ENCODE peak calls at places on chromosomes 2 and 18, in six cellular contexts. M is foreskin fibroblast, O is progenitor cell of endocrine pancreas, V is cardiac fibroblast, K is Caco-2, R is tibial artery. S is an unnamed sample.

GRCh38 chr18:74488354-74488753 is 7.8 kb upstream of the CNDP2 start:
- DNase-seq in M (no peak), O (no peak), V (no peak), K (no peak), R (no peak), S (no peak)

GRCh38 chr2:23381084-23381483 is 3.9 kb upstream of the KLHL29 start:
- DNase-seq in M (peak), O (no peak), V (peak), K (no peak), R (peak), S (no peak)

GRCh38 chr2:178615969-178616368 is 135.7 kb downstream of the PLEKHA3 start:
- DNase-seq in M (no peak), O (no peak), V (no peak), K (no peak), R (no peak), S (no peak)

GRCh38 chr2:207561386-207562080 is 31.8 kb downstream of the CREB1 start:
- DNase-seq in M (no peak), O (no peak), V (no peak), K (no peak), R (no peak), S (no peak)

GRCh38 chr2:45315881-45316280 is 295.2 kb downstream of the SRBD1 start:
- DNase-seq in M (peak), O (no peak), V (peak), K (no peak), R (no peak), S (no peak)

GRCh38 chr18:7259482-7259881 is 28.6 kb downstream of the LRRC30 start:
- DNase-seq in M (no peak), O (no peak), V (no peak), K (no peak), R (no peak), S (no peak)

GRCh38 chr2:164015328-164016123 is 279.7 kb upstream of the FIGN start:
- DNase-seq in M (no peak), O (no peak), V (no peak), K (no peak), R (no peak), S (no peak)

GRCh38 chr2:222887124-222887523 is 26.3 kb downstream of the ACSL3 start:
- DNase-seq in M (peak), O (no peak), V (no peak), K (no peak), R (no peak), S (no peak)

GRCh38 chr2:230910546-230911135 is 14.4 kb downstream of the GPR55 start:
- DNase-seq in M (no peak), O (no peak), V (no peak), K (no peak), R (peak), S (no peak)

GRCh38 chr2:105102001-105102400 is 64.1 kb downstream of the MRPS9 start:
- DNase-seq in M (no peak), O (no peak), V (no peak), K (no peak), R (no peak), S (no peak)

GRCh38 chr2:24050041-24050655 is 607 bp downstream of the FKBP1B start:
- DNase-seq in M (peak), O (peak), V (peak), K (no peak), R (peak), S (no peak)

GRCh38 chr2:25980951-25981350 is 1.3 kb downstream of the KIF3C start:
- DNase-seq in M (no peak), O (no peak), V (no peak), K (no peak), R (no peak), S (no peak)

GRCh38 chr2:236016496-236016895 is 151.7 kb downstream of the GBX2 start:
- DNase-seq in M (no peak), O (no peak), V (no peak), K (no peak), R (no peak), S (no peak)

GRCh38 chr2:54984476-54984875 is 65.8 kb downstream of the RTN4 start:
- DNase-seq in M (no peak), O (no peak), V (no peak), K (no peak), R (no peak), S (no peak)

GRCh38 chr2:224025874-224026273 is 13.2 kb downstream of the SERPINE2 start:
- DNase-seq in M (no peak), O (no peak), V (no peak), K (no peak), R (no peak), S (no peak)

GRCh38 chr2:41909584-41909983 is 138.2 kb upstream of the PKDCC start:
- DNase-seq in M (no peak), O (no peak), V (no peak), K (no peak), R (no peak), S (no peak)

GRCh38 chr2:74503506-74504475 is 3.7 kb downstream of the PCGF1 start:
- DNase-seq in M (no peak), O (no peak), V (peak), K (no peak), R (no peak), S (no peak)

GRCh38 chr2:236776695-236777251 is 207.1 kb downstream of the ACKR3 start:
- DNase-seq in M (peak), O (no peak), V (peak), K (no peak), R (peak), S (no peak)

GRCh38 chr2:29108225-29108624 is 7.0 kb upstream of the CLIP4 start:
- DNase-seq in M (peak), O (no peak), V (peak), K (no peak), R (no peak), S (no peak)

GRCh38 chr18:32439802-32440201 is 30.9 kb downstream of the GAREM1 start:
- DNase-seq in M (no peak), O (no peak), V (no peak), K (no peak), R (no peak), S (no peak)

GRCh38 chr18:76914314-76914713 is 92.0 kb downstream of the ZNF236 start:
- DNase-seq in M (no peak), O (no peak), V (no peak), K (no peak), R (no peak), S (no peak)

GRCh38 chr18:55322176-55322735 is 265.7 kb downstream of the TCF4 start:
- DNase-seq in M (peak), O (peak), V (peak), K (peak), R (peak), S (peak)

GRCh38 chr18:55381277-55381676 is 206.7 kb downstream of the TCF4 start:
- DNase-seq in M (peak), O (no peak), V (peak), K (no peak), R (no peak), S (no peak)

GRCh38 chr2:216672996-216673395 is 22.4 kb downstream of the IGFBP5 start:
- DNase-seq in M (no peak), O (no peak), V (no peak), K (no peak), R (no peak), S (no peak)

GRCh38 chr2:191443446-191443845 is 198.2 kb downstream of the MYO1B start:
- DNase-seq in M (no peak), O (no peak), V (no peak), K (no peak), R (no peak), S (no peak)

GRCh38 chr2:192208848-192209247 is 14.1 kb upstream of the TMEFF2 start:
- DNase-seq in M (no peak), O (no peak), V (no peak), K (no peak), R (no peak), S (no peak)

GRCh38 chr2:96146151-96146880 is 1.1 kb upstream of the DUSP2 start:
- DNase-seq in M (no peak), O (no peak), V (peak), K (peak), R (peak), S (no peak)

GRCh38 chr2:160087854-160088745 is 25.7 kb upstream of the PLA2R1 start:
- DNase-seq in M (peak), O (no peak), V (peak), K (no peak), R (no peak), S (no peak)

GRCh38 chr18:75305984-75306383 is 95.4 kb downstream of the TSHZ1 start:
- DNase-seq in M (no peak), O (no peak), V (no peak), K (no peak), R (no peak), S (no peak)

GRCh38 chr2:234864518-234864917 is 87.3 kb upstream of the SH3BP4 start:
- DNase-seq in M (no peak), O (no peak), V (no peak), K (no peak), R (no peak), S (no peak)

GRCh38 chr18:57195341-57195740 is 48.5 kb downstream of the BOD1L2 start:
- DNase-seq in M (no peak), O (no peak), V (no peak), K (no peak), R (no peak), S (no peak)

GRCh38 chr2:155867564-155867963 is 465.0 kb downstream of the NR4A2 start:
- DNase-seq in M (no peak), O (no peak), V (no peak), K (no peak), R (no peak), S (no peak)

GRCh38 chr2:200773083-200773482 is 38.6 kb upstream of the BZW1 start:
- DNase-seq in M (no peak), O (no peak), V (no peak), K (no peak), R (no peak), S (no peak)

GRCh38 chr2:31037058-31037457 is 101.2 kb downstream of the GALNT14 start:
- DNase-seq in M (peak), O (no peak), V (no peak), K (no peak), R (no peak), S (no peak)

DNA sequence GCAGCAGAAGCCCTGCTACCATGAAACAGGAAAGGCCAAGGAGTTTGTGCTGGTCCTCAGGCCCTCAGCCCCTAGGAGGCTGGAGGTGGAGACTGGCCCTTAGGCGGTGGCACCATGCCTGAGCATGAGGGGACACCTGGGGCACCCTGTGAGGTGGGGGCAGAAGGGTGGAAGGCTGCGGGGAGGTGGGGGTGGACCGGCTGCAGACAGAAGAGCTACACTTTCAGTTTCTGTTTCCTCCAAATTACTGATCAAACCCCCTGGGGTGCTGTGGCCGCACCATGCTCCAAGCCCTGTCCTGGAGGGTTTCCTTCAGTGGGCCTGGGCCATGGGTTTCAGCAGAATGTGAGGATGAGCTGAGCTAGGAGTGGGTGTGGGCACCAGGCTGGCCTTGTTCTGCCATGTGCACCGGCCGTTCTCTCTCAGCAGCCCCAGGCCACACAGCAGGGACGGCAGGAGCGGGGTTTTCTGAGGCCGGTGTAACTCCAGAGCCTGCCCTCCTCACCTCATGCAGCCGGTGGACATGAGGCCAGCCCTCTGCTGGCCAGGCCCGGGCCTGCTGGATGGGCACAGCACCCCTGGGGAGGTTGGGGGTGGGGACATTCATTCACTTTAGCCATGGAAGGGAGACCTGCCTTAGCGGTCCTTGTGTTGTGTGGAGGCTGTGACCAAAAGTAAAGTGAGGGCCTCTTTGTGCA is 51.5 kb downstream of the PLEKHB2 start:
- DNase-seq in M (no peak), O (no peak), V (no peak), K (no peak), R (no peak), S (no peak)
- TF ChIP-seq CTCF in M (no peak), O (peak), V (peak), K (no peak), R (no peak), S (peak)

GRCh38 chr2:53740170-53740569 is 27.4 kb upstream of the CHAC2 start:
- DNase-seq in M (peak), O (no peak), V (peak), K (no peak), R (no peak), S (no peak)
- TF ChIP-seq CTCF in M (no peak), O (peak), V (peak), K (peak), R (peak), S (peak)

DNA sequence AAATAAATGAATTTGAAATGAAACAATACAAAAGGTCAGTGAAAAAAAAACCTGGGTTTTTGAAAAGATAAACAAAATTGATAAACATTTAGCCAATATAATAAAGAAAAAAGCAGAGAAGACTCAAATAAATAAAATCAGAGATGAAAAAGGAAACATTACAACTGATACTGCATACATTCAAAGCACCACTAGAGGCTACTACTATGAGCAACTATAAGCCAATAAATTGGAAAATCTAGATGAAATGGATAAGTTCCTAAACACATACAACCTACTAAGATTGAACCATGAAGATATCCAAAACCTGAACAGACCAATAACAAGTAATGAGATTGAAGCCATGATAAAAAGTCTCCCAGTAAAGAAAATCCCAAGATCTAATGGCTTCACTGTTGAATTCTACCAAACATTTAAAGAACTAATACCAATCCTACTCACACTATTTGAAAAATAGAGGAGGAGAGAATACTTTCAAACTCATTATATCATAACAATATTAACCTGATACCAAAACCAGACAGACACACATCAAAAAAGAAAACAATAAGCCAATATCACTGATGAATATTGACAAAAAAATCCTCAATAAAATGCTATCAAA is 80.8 kb upstream of the CERS6 start:
- DNase-seq in M (peak), O (no peak), V (no peak), K (no peak), R (no peak), S (no peak)
- TF ChIP-seq CTCF in M (peak), O (peak), V (peak), K (no peak), R (no peak), S (peak)

DNA sequence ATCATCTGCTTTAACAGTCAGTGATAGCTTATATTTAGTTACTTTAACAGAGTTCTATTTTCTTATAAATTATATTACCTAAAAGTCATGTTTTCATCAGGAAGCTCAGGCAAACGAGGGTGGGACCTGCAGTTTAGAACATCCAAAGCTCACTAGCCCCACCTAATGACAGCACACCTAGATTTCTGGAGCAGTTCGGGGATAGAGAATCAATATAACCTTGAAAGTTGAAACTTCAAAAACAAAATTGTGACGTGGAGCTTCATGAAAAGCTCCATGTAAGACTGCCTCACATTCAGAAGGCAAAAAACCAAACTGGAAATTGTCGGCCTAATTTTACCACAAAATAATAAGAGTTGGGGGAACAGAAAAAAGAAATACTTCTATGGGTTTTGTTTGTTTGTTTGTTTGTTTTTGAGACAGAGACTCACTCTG is 185.9 kb upstream of the CCDC150 start:
- DNase-seq in M (peak), O (no peak), V (peak), K (peak), R (no peak), S (no peak)
- TF ChIP-seq CTCF in M (peak), O (peak), V (peak), K (peak), R (peak), S (peak)

S was measured in type B pancreatic cell.